ENCODE peak calls at places on chromosome 15, in six cellular contexts. F is left colon, W is adipocyte, L is HEK293T, T is iPS-NIHi11, R is SW480. N is an unnamed sample.

GRCh38 chr15:90665288-90666134 is 51.6 kb upstream of the BLM start:
- DNase-seq in L (peak), F (peak), T (peak), W (peak), R (peak), N (peak)

GRCh38 chr15:64772488-64772887 is 2.9 kb downstream of the RBPMS2 start:
- DNase-seq in W (no peak), T (no peak), L (no peak), F (no peak), R (no peak), N (no peak)

GRCh38 chr15:59160880-59161593 is 45.6 kb upstream of the LDHAL6B start:
- DNase-seq in T (peak), W (no peak), L (peak), R (peak), F (no peak), N (peak)

GRCh38 chr15:92928351-92928750 is 28.2 kb downstream of the CHD2 start:
- DNase-seq in W (no peak), L (no peak), F (no peak), R (no peak), T (no peak), N (no peak)

GRCh38 chr15:49902791-49903481 is 216.1 kb downstream of the ATP8B4 start:
- DNase-seq in T (no peak), L (no peak), R (no peak), W (peak), F (no peak), N (no peak)

GRCh38 chr15:77838061-77838460 is 205.3 kb upstream of the LINGO1 start:
- DNase-seq in L (no peak), T (no peak), F (no peak), W (no peak), R (no peak), N (no peak)

GRCh38 chr15:49712162-49712561 is 91.3 kb downstream of the DTWD1 start:
- DNase-seq in T (no peak), F (no peak), R (no peak), W (no peak), L (no peak), N (no peak)

GRCh38 chr15:67468431-67468830 is 52.5 kb upstream of the C15orf61 start:
- DNase-seq in F (no peak), T (no peak), R (no peak), W (no peak), L (no peak), N (no peak)

GRCh38 chr15:92819312-92820232 is 80.6 kb upstream of the CHD2 start:
- DNase-seq in R (peak), W (peak), T (no peak), F (peak), L (no peak), N (no peak)

GRCh38 chr15:68518785-68519430 is 59.9 kb upstream of the CORO2B start:
- DNase-seq in R (no peak), F (no peak), T (no peak), W (no peak), L (no peak), N (no peak)

GRCh38 chr15:79083154-79083553 is 7.4 kb downstream of the RASGRF1 start:
- DNase-seq in L (no peak), W (no peak), F (no peak), T (no peak), R (no peak), N (no peak)

N was measured in GM12865.